ENCODE peak calls at places on chromosomes 5 and 9, in six cellular contexts. U is GM12865; D is iPS DF 6.9; P is AG04449; H is effector memory CD8-positive, alpha-beta T cell; B is NCI-H446 treated with DMSO at 0.1 percent for 48 hours. O is an unnamed sample.
A peak's percentile ranks its signal among the peaks of the same experiment; 100 is the strongest.

GRCh38 chr9:99360026-99360425 is 137.9 kb downstream of the SEC61B start:
- DNase-seq in U (no peak), D (no peak), P (no peak), H (no peak), B (peak; percentile 25), O (no peak)

GRCh38 chr9:16247188-16247875 is 623.1 kb downstream of the BNC2 start:
- DNase-seq in U (no peak), D (no peak), P (no peak), H (no peak), B (no peak), O (no peak)

GRCh38 chr5:87844866-87845265 is 423.8 kb downstream of the TMEM161B start:
- DNase-seq in U (no peak), D (no peak), P (no peak), H (no peak), B (no peak), O (no peak)

GRCh38 chr5:154302181-154302580 is 111.6 kb downstream of the GALNT10 start:
- DNase-seq in U (no peak), D (no peak), P (no peak), H (no peak), B (peak; percentile 95), O (peak; percentile 71)

GRCh38 chr9:95887926-95888497 is 12.5 kb downstream of the ERCC6L2 start:
- DNase-seq in U (no peak), D (no peak), P (no peak), H (no peak), B (no peak), O (no peak)

GRCh38 chr5:400282-401215 is 42.4 kb upstream of the EXOC3 start:
- DNase-seq in U (no peak), D (no peak), P (peak; percentile 84), H (no peak), B (no peak), O (no peak)

GRCh38 chr5:86866036-86866435 is 248.3 kb downstream of the COX7C start:
- DNase-seq in U (no peak), D (no peak), P (no peak), H (no peak), B (peak; percentile 94), O (no peak)

GRCh38 chr5:154260224-154260859 is 69.8 kb downstream of the GALNT10 start:
- DNase-seq in U (no peak), D (no peak), P (no peak), H (no peak), B (no peak), O (no peak)

GRCh38 chr5:10355071-10355889 is 1.8 kb downstream of the MARCHF6 start:
- DNase-seq in U (peak; percentile 67), D (no peak), P (peak; percentile 74), H (no peak), B (no peak), O (no peak)

GRCh38 chr5:111404270-111404769 is 108.0 kb downstream of the STARD4 start:
- DNase-seq in U (no peak), D (no peak), P (no peak), H (no peak), B (no peak), O (no peak)

GRCh38 chr5:37735649-37736347 is 104.0 kb downstream of the GDNF start:
- DNase-seq in U (peak; percentile 21), D (no peak), P (no peak), H (no peak), B (peak; percentile 88), O (no peak)

GRCh38 chr5:160548949-160549665 is 127.5 kb downstream of the PTTG1 start:
- DNase-seq in U (no peak), D (no peak), P (no peak), H (no peak), B (peak; percentile 8), O (no peak)

GRCh38 chr5:51731641-51732040 is 348.4 kb downstream of the ISL1 start:
- DNase-seq in U (no peak), D (no peak), P (no peak), H (no peak), B (peak; percentile 9), O (no peak)

GRCh38 chr5:153617190-153617589 is 126.7 kb downstream of the GRIA1 start:
- DNase-seq in U (no peak), D (no peak), P (peak; percentile 21), H (no peak), B (no peak), O (no peak)

GRCh38 chr5:10118150-10118549 is 131.5 kb downstream of the ATPSCKMT start:
- DNase-seq in U (no peak), D (no peak), P (no peak), H (no peak), B (no peak), O (no peak)

GRCh38 chr5:73996181-73996770 is 370.3 kb downstream of the ARHGEF28 start:
- DNase-seq in U (no peak), D (no peak), P (no peak), H (no peak), B (peak; percentile 89), O (no peak)

GRCh38 chr5:178293400-178293799 is 60.8 kb upstream of the PHYKPL start:
- DNase-seq in U (no peak), D (no peak), P (no peak), H (no peak), B (no peak), O (no peak)

GRCh38 chr5:52988335-52989024 is 672 bp upstream of the ITGA2 start:
- DNase-seq in U (no peak), D (no peak), P (no peak), H (no peak), B (no peak), O (no peak)

GRCh38 chr9:89750117-89750551 is 145.3 kb downstream of the GADD45G start:
- DNase-seq in U (no peak), D (no peak), P (no peak), H (no peak), B (peak; percentile 28), O (peak; percentile 58)

GRCh38 chr9:31137151-31137849 is 1247.1 kb upstream of the ACO1 start:
- DNase-seq in U (no peak), D (no peak), P (no peak), H (no peak), B (no peak), O (no peak)

GRCh38 chr9:93949694-93950449 is 5.3 kb downstream of the BARX1 start:
- DNase-seq in U (no peak), D (no peak), P (no peak), H (no peak), B (no peak), O (peak; percentile 8)

GRCh38 chr5:166618555-166618954 is 1672.9 kb upstream of the WWC1 start:
- DNase-seq in U (no peak), D (no peak), P (no peak), H (no peak), B (no peak), O (no peak)

GRCh38 chr9:89015330-89015729 is 24.1 kb downstream of the S1PR3 start:
- DNase-seq in U (no peak), D (no peak), P (no peak), H (no peak), B (no peak), O (no peak)

GRCh38 chr5:134982230-134982629 is 14.5 kb downstream of the CATSPER3 start:
- DNase-seq in U (no peak), D (no peak), P (no peak), H (no peak), B (no peak), O (no peak)

GRCh38 chr5:150523472-150524350 is 15.8 kb downstream of the NDST1 start:
- DNase-seq in U (peak; percentile 70), D (peak; percentile 29), P (no peak), H (no peak), B (peak; percentile 6), O (peak; percentile 57)

GRCh38 chr5:91925249-91925648 is 542.1 kb upstream of the ARRDC3 start:
- DNase-seq in U (no peak), D (no peak), P (no peak), H (no peak), B (no peak), O (no peak)

GRCh38 chr9:86043999-86044398 is 55.4 kb downstream of the GOLM1 start:
- DNase-seq in U (peak; percentile 46), D (no peak), P (no peak), H (no peak), B (no peak), O (no peak)

GRCh38 chr9:89407070-89407469 is 88.8 kb downstream of the SECISBP2 start:
- DNase-seq in U (no peak), D (no peak), P (no peak), H (no peak), B (no peak), O (no peak)

GRCh38 chr5:116814656-116815055 is 240.0 kb upstream of the SEMA6A start:
- DNase-seq in U (no peak), D (no peak), P (no peak), H (no peak), B (no peak), O (no peak)

GRCh38 chr5:14433202-14433601 is 148.4 kb upstream of the OTULINL start:
- DNase-seq in U (no peak), D (no peak), P (no peak), H (no peak), B (no peak), O (no peak)

GRCh38 chr9:116870566-116870965 is 183.5 kb downstream of the TRIM32 start:
- DNase-seq in U (no peak), D (peak; percentile 20), P (no peak), H (no peak), B (no peak), O (no peak)

O was measured in heart left ventricle.